ENCODE peak calls at places on chromosomes 12 and 14, in four cellular contexts. U is sigmoid colon, A is cardiac fibroblast, Z is A549. R is an unnamed sample.

GRCh38 chr12:47302111-47302597 is 222.4 kb upstream of the AMIGO2 start:
- DNase-seq in Z (peak; percentile 55), A (no peak), U (no peak), R (no peak)

GRCh38 chr14:103302966-103303365 is 31.1 kb upstream of the EIF5 start:
- DNase-seq in Z (no peak), A (peak; percentile 36), U (no peak), R (no peak)

GRCh38 chr12:104458645-104459555 is 2.2 kb downstream of the CHST11 start:
- DNase-seq in U (no peak), A (peak; percentile 31), Z (peak; percentile 19), R (peak; percentile 36)

GRCh38 chr14:71487941-71488340 is 444.3 kb upstream of the RGS6 start:
- DNase-seq in Z (no peak), A (peak; percentile 51), U (no peak), R (no peak)

GRCh38 chr12:25241171-25242020 is 9.3 kb downstream of the KRAS start:
- DNase-seq in Z (no peak), A (peak; percentile 74), U (no peak), R (peak; percentile 70)

GRCh38 chr14:105581551-105582341 is 55.4 kb downstream of the TMEM121 start:
- DNase-seq in A (no peak), U (peak; percentile 56), Z (no peak), R (no peak)

GRCh38 chr14:75715926-75716780 is 55.1 kb downstream of the TTLL5 start:
- DNase-seq in Z (no peak), A (peak; percentile 73), U (no peak), R (peak; percentile 76)

GRCh38 chr14:82642425-82642824 is 1108.8 kb upstream of the SEL1L start:
- DNase-seq in Z (peak; percentile 5), A (no peak), U (no peak), R (peak; percentile 8)

GRCh38 chr12:82015623-82016347 is 256.6 kb upstream of the PPFIA2 start:
- DNase-seq in U (no peak), Z (no peak), A (no peak), R (no peak)

GRCh38 chr14:51674294-51675002 is 22.7 kb downstream of the FRMD6 start:
- DNase-seq in A (peak; percentile 89), Z (no peak), U (no peak), R (peak; percentile 79)

DNA sequence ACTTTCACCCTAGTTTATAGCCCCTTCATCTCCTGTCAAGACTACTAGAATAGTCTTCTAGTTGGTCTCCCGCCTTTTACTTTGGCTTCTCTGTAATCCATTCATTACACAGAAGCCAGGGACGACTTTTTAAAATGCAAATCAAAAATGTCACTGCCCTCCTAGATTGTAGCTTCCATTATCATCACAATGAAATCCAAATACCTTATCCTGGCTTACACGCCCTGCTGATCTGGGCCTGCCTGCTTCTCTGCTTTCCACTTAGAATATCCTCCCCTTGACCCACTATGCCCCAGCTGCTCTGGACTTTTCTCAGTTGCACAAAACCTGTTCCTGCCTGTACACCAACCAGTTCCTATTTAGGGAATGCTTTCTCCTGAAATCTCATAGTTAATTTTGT is 4.5 kb upstream of the EEA1 start:
- DNase-seq in U (no peak), A (no peak), Z (no peak), R (no peak)
- H3K4me3 ChIP-seq in U (no peak overlapping the region), A (no peak overlapping the region), Z (no peak overlapping the region), R (no peak overlapping the region)

DNA sequence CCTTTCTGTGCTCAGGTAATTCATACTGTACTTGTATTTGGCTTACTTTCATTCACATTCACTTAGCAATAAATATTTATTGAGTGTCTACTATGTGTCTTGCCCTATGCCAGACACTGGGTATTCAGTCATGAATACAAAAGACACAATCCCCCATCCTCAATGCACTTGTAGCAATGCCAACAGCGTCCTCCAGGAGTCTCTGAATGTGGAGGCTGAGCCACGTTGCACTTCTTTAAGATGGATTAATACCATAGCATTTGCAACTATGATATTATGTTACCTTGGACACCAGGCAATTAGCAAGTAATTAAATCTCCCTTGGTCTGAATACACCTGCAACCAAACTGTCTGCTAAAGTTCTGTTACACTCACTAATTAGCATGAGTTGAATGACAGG is 58.8 kb downstream of the OTX2 start:
- DNase-seq in A (no peak), U (no peak), Z (peak; percentile 21), R (no peak)
- TF ChIP-seq CTCF in A (no peak), U (no peak), Z (no peak), R (no peak)

GRCh38 chr12:115012861-115013667 is 329.1 kb upstream of the TBX3 start:
- DNase-seq in U (no peak), Z (no peak), A (no peak), R (no peak)
- H3K4me3 ChIP-seq in U (no peak overlapping the region), Z (no peak overlapping the region), A (no peak overlapping the region), R (no peak overlapping the region)

GRCh38 chr14:21863289-21863688 is 189.7 kb upstream of the OR4E1 start:
- DNase-seq in A (no peak), U (no peak), Z (no peak), R (no peak)

GRCh38 chr14:21861153-21861552 is 187.5 kb upstream of the OR4E1 start:
- DNase-seq in U (no peak), A (no peak), Z (no peak), R (no peak)

DNA sequence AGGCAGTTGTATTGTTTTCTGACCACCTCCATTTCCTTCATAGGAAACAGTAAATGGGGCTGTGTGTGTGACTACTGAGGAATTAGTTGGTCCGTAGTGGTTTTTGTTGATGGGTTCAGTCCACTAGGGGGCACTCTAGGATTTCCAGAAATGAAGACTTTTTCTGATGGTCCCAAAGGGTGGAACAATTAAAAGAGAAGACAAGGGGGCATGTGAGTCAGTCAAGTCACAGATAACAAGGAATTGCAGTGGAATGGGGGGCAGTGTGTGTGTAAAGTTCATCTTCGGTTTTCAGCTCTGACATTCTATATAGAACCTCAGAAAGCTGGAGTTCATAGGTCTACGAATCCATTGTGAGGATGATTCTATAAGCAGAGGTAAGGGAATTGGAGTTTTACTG is 186.6 kb upstream of the OR4E1 start:
- DNase-seq in A (peak; percentile 39), U (no peak), Z (peak; percentile 7), R (no peak)
- TF ChIP-seq CTCF in A (peak; percentile 23), U (peak; percentile 7), Z (peak; percentile 41), R (peak; percentile 47)

DNA sequence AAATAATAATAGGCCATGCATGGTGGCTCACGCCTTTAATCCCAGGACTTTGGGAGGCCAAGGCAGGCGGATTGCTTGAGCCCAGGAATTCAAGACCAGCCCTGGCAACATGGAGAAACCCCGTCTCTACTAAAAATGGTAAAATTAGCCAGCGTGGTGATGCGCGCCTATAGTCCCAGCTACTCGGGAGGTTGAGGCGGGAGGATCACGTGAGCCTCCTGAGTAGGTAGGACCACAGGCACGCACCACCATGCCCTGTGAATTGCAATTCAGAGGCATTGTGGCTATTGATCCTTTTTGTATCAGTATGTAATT is 2.3 kb downstream of the ARHGDIB start:
- DNase-seq in U (no peak), Z (no peak), A (no peak), R (no peak)
- H3K4me3 ChIP-seq in U (peak overlapping the region; percentile 42), Z (no peak overlapping the region), A (no peak overlapping the region), R (no peak overlapping the region)

DNA sequence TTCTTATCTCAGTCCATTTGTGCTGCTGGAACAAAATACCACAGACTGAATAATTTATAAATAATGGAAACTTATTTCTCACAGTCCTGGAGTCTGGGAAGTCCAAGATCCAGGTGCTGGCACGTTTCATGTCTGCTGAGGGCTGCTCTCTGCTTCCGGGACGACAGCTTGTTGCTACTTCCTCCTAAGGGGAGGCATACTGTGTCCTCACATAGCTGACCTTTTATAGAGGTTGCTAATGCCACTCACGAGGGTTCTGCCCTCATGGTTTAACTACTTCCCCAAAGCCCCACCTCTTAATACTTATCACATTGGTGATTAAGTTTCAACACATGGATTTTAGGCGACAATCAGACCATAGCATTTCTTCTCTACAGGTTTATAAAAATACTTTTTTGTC is 411.0 kb downstream of the NRXN3 start:
- DNase-seq in A (no peak), U (no peak), Z (no peak), R (no peak)
- TF ChIP-seq CTCF in A (no peak), U (no peak), Z (no peak), R (no peak)

GRCh38 chr14:91398707-91399106 is 18.9 kb downstream of the CCDC88C start:
- DNase-seq in U (no peak), A (no peak), Z (no peak), R (no peak)

GRCh38 chr14:91399868-91400640 is 17.6 kb downstream of the CCDC88C start:
- DNase-seq in Z (no peak), A (no peak), U (no peak), R (no peak)

GRCh38 chr14:91395998-91396660 is 21.5 kb downstream of the CCDC88C start:
- DNase-seq in U (no peak), A (no peak), Z (no peak), R (no peak)

GRCh38 chr14:91396959-91397815 is 20.4 kb downstream of the CCDC88C start:
- DNase-seq in Z (no peak), U (no peak), A (no peak), R (no peak)

DNA sequence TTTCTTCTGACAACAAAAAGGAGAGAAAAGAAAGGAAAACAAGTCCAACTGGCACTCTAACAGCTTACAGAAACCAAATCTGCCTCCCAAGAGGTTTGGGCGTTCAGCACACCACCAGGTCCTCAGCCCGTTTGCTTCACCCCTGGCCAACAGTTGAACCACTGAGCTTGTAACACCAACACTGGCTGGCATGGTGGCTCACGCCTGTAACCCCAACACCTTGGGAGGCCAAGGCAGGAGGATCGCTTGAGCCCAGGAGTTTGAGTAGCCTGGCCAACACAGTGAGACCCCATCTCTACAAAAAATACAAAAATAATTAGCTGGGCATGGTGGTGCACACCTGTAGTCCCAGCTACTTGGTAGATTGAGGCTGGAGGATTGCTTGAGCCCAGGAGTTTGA is 19.4 kb downstream of the CCDC88C start:
- DNase-seq in U (no peak), Z (no peak), A (no peak), R (no peak)
- H3K4me3 ChIP-seq in U (no peak overlapping the region), Z (no peak overlapping the region), A (no peak overlapping the region), R (no peak overlapping the region)

GRCh38 chr12:3313655-3314305 is 177.2 kb upstream of the PRMT8 start:
- DNase-seq in A (peak; percentile 34), U (no peak), Z (peak; percentile 52), R (no peak)

GRCh38 chr12:3316776-3317480 is 174.1 kb upstream of the PRMT8 start:
- DNase-seq in Z (no peak), A (no peak), U (no peak), R (no peak)

GRCh38 chr12:3313066-3313465 is 177.9 kb upstream of the PRMT8 start:
- DNase-seq in U (no peak), Z (no peak), A (peak; percentile 84), R (peak; percentile 60)

GRCh38 chr12:3315201-3315661 is 175.8 kb upstream of the PRMT8 start:
- DNase-seq in Z (no peak), A (peak; percentile 70), U (peak; percentile 87), R (peak; percentile 73)

GRCh38 chr12:3314306-3314663 is 176.7 kb upstream of the PRMT8 start:
- DNase-seq in A (no peak), Z (no peak), U (no peak), R (no peak)
- TF ChIP-seq CTCF in A (no peak), Z (no peak), U (no peak), R (no peak)

GRCh38 chr12:78824918-78825317 is 39.7 kb upstream of the SYT1 start:
- DNase-seq in Z (no peak), A (no peak), U (no peak), R (no peak)
- H3K4me3 ChIP-seq in Z (no peak overlapping the region), A (no peak overlapping the region), U (no peak overlapping the region), R (no peak overlapping the region)

R was measured in astrocyte of the spinal cord.